ENCODE peak calls at places on chromosomes 12 and 14, in eight cellular contexts. Y is lower leg skin, G is GM10248, V is IMR-90, C is neural progenitor cell, D is GM12865, B is bronchial epithelial cell, Z is GM13977. S is an unnamed sample.

GRCh38 chr14:63204407-63205280 is at the start of gene RHOJ:
- DNase-seq in C (peak), V (peak), G (no peak), Z (no peak), B (no peak), D (no peak), Y (no peak), S (no peak)

GRCh38 chr12:2154050-2154449 is 101.3 kb downstream of the CACNA1C start:
- DNase-seq in C (peak), D (no peak), Y (no peak), G (no peak), B (no peak), V (peak), Z (no peak), S (no peak)

GRCh38 chr12:128595609-128596008 is 228.1 kb downstream of the SLC15A4 start:
- DNase-seq in C (no peak), B (no peak), V (no peak), G (no peak), Y (no peak), D (no peak), Z (no peak), S (no peak)

GRCh38 chr14:67440513-67440912 is 28.5 kb upstream of the PLEK2 start:
- DNase-seq in C (no peak), D (no peak), V (no peak), B (peak), G (no peak), Z (no peak), Y (no peak), S (no peak)

GRCh38 chr12:18139989-18140596 is 50.1 kb upstream of the RERGL start:
- DNase-seq in D (peak), G (no peak), Z (peak), C (peak), Y (no peak), V (peak), B (peak), S (no peak)

GRCh38 chr12:113306382-113306781 is 28.5 kb downstream of the SLC8B1 start:
- DNase-seq in D (no peak), Y (no peak), C (no peak), V (peak), Z (no peak), B (no peak), G (no peak), S (peak)

GRCh38 chr12:63450821-63451220 is 217.5 kb downstream of the DPY19L2 start:
- DNase-seq in Z (no peak), Y (no peak), B (no peak), C (no peak), D (no peak), V (no peak), G (no peak), S (no peak)

GRCh38 chr12:113844495-113845175 is 121.5 kb downstream of the RBM19 start:
- DNase-seq in G (no peak), C (no peak), B (no peak), V (no peak), Y (no peak), Z (no peak), D (no peak), S (no peak)

GRCh38 chr12:111355181-111355925 is 13.5 kb downstream of the PHETA1 start:
- DNase-seq in C (no peak), V (no peak), D (no peak), G (no peak), Y (no peak), B (no peak), Z (no peak), S (no peak)

GRCh38 chr12:4243098-4243795 is 30.3 kb upstream of the CCND2 start:
- DNase-seq in Z (no peak), Y (no peak), D (no peak), C (no peak), V (no peak), G (no peak), B (no peak), S (peak)

GRCh38 chr12:115895247-115895646 is 382.2 kb downstream of the MED13L start:
- DNase-seq in C (no peak), B (no peak), D (no peak), V (no peak), Z (no peak), G (no peak), Y (peak), S (no peak)

GRCh38 chr12:115897718-115898117 is 379.8 kb downstream of the MED13L start:
- DNase-seq in D (no peak), Y (peak), G (no peak), B (no peak), V (peak), C (no peak), Z (no peak), S (no peak)

GRCh38 chr12:115898670-115899069 is 378.8 kb downstream of the MED13L start:
- DNase-seq in B (no peak), G (no peak), Z (no peak), Y (peak), V (no peak), C (no peak), D (peak), S (no peak)
- TF ChIP-seq CTCF in B (no peak), G (peak), Z (peak), Y (no peak), V (no peak), C (no peak), D (no peak), S (no peak)

DNA sequence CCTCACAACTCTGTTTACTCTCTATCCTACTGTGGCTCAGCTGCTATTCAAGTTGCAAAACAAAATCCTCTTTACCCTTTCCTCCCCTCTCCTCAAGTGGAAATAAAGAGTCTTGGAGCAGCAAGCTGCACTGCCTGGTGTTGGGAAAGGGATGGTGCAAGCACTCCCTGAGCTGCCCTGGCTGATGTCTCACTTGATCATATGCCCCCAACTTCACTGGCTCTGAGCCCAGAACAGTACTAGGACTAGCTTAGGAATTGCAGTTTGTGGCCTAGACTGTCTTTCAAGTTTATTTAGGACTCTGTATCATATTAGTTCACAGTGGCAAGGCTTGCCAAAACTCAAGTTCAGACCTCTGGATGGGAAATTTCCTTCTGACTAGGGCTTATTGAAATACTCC is 1683.8 kb upstream of the SEL1L start:
- DNase-seq in G (no peak), B (peak), Z (no peak), V (peak), Y (peak), C (peak), D (no peak), S (no peak)
- TF ChIP-seq CTCF in G (no peak), B (peak), Z (no peak), V (peak), Y (no peak), C (peak), D (no peak), S (no peak)

DNA sequence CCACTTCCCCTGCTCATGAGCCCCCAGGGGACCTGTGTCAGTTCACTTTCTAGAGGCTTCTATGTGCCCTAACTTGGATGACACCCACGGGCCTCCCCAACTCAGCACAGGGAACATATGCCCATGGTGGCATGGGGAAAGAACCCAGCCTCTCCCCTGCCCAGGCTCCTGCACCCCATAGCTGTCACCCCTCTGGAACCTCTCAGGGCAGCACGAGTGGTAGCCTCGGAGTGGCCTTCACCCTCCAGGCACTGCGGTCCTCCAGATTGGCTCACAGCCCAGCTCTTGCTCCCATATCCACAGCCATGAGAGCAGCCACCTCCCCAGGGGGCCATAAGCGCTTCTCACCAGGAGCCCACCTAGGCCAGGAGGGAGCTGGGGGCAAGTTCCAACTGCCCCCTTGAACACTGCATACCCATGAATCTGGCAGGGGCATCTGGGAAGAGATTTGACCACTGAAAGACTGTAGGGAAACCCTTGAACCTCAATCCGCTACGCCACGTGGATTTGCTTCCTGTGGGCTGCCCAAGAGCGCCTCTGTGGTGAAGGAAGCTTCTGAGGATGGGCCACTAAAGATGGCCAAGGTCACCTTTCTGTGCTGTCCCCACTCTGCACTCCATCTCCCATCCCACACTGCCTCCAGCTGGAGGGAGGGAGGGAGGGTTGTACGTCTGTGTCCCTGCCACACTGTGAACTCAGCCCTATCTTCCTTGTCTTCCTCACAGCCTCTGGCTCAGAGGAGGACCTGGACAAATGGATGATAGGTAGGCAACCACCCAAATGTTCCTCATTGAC is 11.9 kb downstream of the PLD4 start:
- DNase-seq in Y (peak), V (no peak), D (no peak), G (peak), B (peak), Z (no peak), C (no peak), S (peak)
- TF ChIP-seq CTCF in Y (no peak), V (no peak), D (peak), G (no peak), B (no peak), Z (no peak), C (no peak), S (no peak)

GRCh38 chr12:124914392-124915248 is at the start of gene UBC:
- DNase-seq in D (peak), Y (peak), G (peak), Z (peak), C (peak), V (peak), B (peak), S (peak)
- TF ChIP-seq CTCF in D (no peak), Y (no peak), G (no peak), Z (no peak), C (no peak), V (no peak), B (no peak), S (no peak)

DNA sequence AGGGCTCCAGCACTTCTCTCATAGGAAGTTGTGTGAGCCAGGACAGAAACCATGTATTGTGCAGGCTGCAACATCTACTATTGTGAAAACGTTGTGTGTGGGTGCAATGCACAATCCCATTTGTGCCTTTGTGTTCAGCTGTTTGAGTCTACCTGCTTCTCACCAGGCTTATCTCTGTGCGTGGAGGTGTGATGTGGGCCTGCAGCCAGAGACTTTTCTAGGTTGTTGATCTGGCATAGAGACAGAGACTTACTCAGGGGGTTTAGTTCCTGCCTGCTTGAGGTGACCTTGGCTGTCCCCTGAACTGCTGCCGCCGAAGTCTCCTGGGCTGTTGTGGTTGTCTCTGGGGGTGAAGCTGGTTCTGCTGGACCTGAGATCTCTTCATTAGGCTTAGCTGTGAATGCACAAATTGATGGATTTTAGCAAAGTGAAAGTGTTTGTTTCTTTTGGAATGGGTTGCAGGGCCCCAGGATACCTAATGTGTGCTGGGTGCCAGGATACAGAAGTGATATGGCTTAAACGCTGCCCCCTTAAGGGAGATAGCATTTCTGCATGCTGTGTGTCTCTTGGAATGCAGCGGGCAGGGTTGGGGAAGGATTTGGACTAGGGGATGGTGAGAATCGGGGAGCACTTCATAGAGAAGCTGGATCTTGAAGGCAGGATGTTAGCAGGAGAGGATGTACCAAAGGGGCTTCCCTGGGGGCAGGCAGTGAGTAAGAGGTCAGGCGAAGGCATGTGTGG is 2.5 kb downstream of the LACRT start:
- DNase-seq in Y (no peak), D (no peak), C (peak), G (no peak), Z (no peak), B (no peak), V (no peak), S (no peak)
- TF ChIP-seq CTCF in Y (no peak), D (no peak), C (peak), G (no peak), Z (no peak), B (no peak), V (no peak), S (no peak)

DNA sequence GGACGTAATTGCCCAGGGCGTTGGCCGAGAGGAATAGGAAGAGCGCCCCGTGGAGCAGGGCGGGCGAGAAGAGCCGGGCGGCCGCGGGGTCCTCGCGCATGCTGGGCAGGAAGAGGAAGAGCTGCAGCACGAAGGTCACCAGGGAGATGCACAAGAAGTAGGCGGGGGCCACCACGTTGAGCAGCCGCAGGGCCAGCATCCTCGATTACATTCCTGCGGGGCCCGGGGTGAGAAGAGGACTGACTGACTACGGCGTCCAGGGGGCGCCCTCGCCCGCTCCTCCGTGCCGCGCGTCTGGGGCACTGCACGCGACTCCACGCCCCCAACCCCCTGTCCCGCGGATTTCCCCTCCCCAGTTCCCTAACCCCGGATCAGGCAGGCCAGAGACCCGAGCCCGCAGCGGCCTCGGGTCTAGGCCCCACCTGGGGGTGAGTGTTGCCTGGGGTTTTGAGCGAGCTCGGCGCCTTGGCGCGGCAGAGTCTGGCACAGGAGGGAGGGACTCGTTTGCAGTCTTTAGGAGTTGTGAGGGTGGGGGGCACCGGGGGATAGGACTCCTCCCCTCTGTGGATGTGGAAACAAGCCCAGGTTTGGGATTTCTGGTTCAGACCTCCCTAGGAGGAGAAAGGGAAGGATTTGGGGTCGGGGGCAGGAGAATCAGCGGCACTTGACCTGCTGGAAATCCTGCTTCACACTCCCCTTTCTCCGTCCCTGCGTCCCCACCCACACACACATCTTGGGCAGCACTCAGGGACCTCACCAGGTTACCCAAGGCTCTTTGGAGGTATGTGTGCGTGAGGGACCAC is 1.9 kb downstream of the ZDHHC22 start:
- DNase-seq in D (peak), V (no peak), G (peak), Y (no peak), B (no peak), C (peak), Z (peak), S (peak)
- TF ChIP-seq CTCF in D (peak), V (peak), G (peak), Y (no peak), B (peak), C (peak), Z (peak), S (peak)

S was measured in GM13976.